ENCODE peak calls at places on chromosomes 2 and 18, in four cellular contexts. Y is A549, W is lung, J is hepatocyte. Z is an unnamed sample.

GRCh38 chr18:10571537-10571936 is 45.7 kb downstream of the NAPG start:
- DNase-seq in Y (no peak), W (peak; percentile 4), J (no peak), Z (no peak)

GRCh38 chr2:6325616-6326015 is 540.1 kb downstream of the CMPK2 start:
- DNase-seq in Y (no peak), W (no peak), J (no peak), Z (no peak)

GRCh38 chr2:241733391-241734207 is 831 bp upstream of the D2HGDH start:
- DNase-seq in Y (no peak), W (peak; percentile 34), J (no peak), Z (no peak)

GRCh38 chr2:55804535-55804934 is 110.9 kb upstream of the PNPT1 start:
- DNase-seq in Y (no peak), W (no peak), J (no peak), Z (no peak)

GRCh38 chr2:130878316-130878715 is 41.6 kb downstream of the ARHGEF4 start:
- DNase-seq in Y (no peak), W (no peak), J (no peak), Z (no peak)

GRCh38 chr2:178331474-178332431 is 119.2 kb downstream of the PRKRA start:
- DNase-seq in Y (no peak), W (no peak), J (peak; percentile 14), Z (no peak)

GRCh38 chr2:173231042-173231441 is 123.6 kb upstream of the CDCA7 start:
- DNase-seq in Y (no peak), W (peak; percentile 65), J (no peak), Z (no peak)

GRCh38 chr2:65186093-65186868 is 41.4 kb upstream of the ACTR2 start:
- DNase-seq in Y (no peak), W (no peak), J (no peak), Z (no peak)

GRCh38 chr18:35732652-35733051 is 151.1 kb downstream of the GALNT1 start:
- DNase-seq in Y (no peak), W (no peak), J (no peak), Z (no peak)

GRCh38 chr2:10911291-10912075 is at the start of gene KCNF1:
- DNase-seq in Y (peak; percentile 83), W (no peak), J (peak; percentile 70), Z (no peak)

GRCh38 chr2:46213906-46214305 is 83.3 kb upstream of the EPAS1 start:
- DNase-seq in Y (no peak), W (no peak), J (no peak), Z (no peak)

DNA sequence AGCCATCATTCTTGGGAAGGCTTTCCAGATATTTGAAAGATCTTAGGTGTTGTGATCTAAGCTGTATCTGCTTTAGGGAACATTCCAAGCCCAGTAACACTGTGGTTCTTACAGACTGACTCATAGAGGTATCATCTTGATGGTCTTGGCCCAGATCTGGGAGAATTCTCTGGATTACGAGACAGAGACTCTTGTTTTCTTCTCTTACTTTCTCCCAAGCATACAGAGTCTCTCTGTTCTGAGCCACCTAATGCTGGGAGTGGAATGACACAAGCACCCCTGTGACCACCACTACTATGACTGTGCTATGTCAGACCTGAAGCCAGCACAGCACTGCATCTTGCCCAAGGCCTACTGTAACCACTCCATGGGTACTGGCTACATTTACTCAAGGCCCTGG is 81.0 kb upstream of the EPAS1 start:
- DNase-seq in Y (no peak), W (no peak), J (no peak), Z (no peak)
- H3K27ac ChIP-seq in Y (no peak overlapping the region), W (no peak overlapping the region), J (no peak overlapping the region), Z (no peak overlapping the region)

GRCh38 chr2:212893216-212893615 is 258.2 kb downstream of the IKZF2 start:
- DNase-seq in Y (no peak), W (no peak), J (no peak), Z (no peak)
- H3K4me1 ChIP-seq in Y (no peaks in the 10 kb centered on the region), W (no peaks in the 10 kb centered on the region), J (no peaks in the 10 kb centered on the region), Z (no peaks in the 10 kb centered on the region)

GRCh38 chr18:32358075-32358474 is 112.6 kb downstream of the GAREM1 start:
- DNase-seq in Y (no peak), W (no peak), J (no peak), Z (no peak)
- H3K4me3 ChIP-seq in Y (no peak overlapping the region), W (no peak overlapping the region), J (no peak overlapping the region), Z (no peak overlapping the region)

GRCh38 chr2:37501121-37501520 is 156.7 kb downstream of the QPCT start:
- DNase-seq in Y (no peak), W (no peak), J (no peak), Z (no peak)

GRCh38 chr2:37506407-37507068 is 162.1 kb downstream of the QPCT start:
- DNase-seq in Y (no peak), W (no peak), J (peak; percentile 8), Z (no peak)

GRCh38 chr2:37507703-37508102 is 163.3 kb downstream of the QPCT start:
- DNase-seq in Y (no peak), W (no peak), J (no peak), Z (no peak)

DNA sequence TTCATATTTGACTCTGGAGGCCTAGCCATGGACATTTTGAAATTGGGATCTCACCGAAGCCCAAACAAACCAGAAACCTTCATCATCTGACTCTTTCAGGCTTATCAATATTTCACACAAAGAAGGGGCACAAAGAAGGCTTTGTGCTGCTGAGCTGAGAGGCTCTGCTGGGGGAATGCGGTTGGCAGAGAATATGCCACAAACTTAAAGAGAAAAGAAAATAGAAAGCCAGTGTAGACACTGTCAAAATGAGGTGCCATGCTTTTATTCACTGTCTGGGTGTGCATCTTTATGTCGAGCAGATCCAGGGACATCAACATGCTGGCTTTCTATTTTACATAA is 162.6 kb downstream of the QPCT start:
- DNase-seq in Y (no peak), W (no peak), J (no peak), Z (no peak)
- H3K27ac ChIP-seq in Y (no peak overlapping the region), W (no peak overlapping the region), J (no peak overlapping the region), Z (no peak overlapping the region)

GRCh38 chr2:168519534-168520308 is 63.6 kb downstream of the CERS6 start:
- DNase-seq in Y (no peak), W (no peak), J (no peak), Z (no peak)

GRCh38 chr2:168517801-168518200 is 61.7 kb downstream of the CERS6 start:
- DNase-seq in Y (no peak), W (no peak), J (no peak), Z (no peak)

GRCh38 chr2:168514692-168515091 is 58.6 kb downstream of the CERS6 start:
- DNase-seq in Y (no peak), W (no peak), J (no peak), Z (no peak)

GRCh38 chr2:168518555-168519066 is 62.5 kb downstream of the CERS6 start:
- DNase-seq in Y (no peak), W (no peak), J (peak; percentile 41), Z (no peak)

GRCh38 chr2:168515502-168515901 is 59.4 kb downstream of the CERS6 start:
- DNase-seq in Y (no peak), W (no peak), J (no peak), Z (no peak)
- H3K4me1 ChIP-seq in Y (peaks cover 9% of the 10 kb centered on the region), W (peaks cover 26% of the 10 kb centered on the region), J (peaks cover 7% of the 10 kb centered on the region), Z (no peaks in the 10 kb centered on the region)

DNA sequence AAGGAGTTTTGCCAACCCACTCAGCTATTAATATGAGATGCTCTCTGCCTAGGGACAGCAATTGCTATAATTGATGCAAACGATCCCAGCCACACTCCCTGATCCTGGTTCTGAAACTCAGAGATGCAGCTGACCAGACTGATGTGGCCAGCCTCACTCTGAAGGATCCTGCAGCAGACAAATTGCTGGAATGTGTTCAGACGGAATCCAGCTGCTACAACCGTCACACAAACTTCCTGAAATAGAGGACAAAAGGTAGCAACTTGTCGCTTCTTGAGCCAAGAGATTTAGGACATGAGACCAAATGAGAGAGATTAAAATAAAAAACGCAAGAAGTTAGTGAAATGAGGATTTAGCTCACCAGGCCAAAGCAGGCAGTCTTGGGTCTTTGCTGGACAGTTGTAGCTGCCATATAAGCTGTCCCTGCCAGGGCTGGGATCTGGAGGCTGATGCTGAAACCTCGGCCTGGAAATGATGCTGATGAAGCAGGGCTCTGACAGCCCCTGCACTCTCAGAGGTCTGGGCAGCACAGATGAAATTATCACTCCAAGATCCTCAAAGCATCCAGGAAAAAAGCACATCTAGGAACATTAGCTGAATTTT is 8.3 kb upstream of the YWHAQ start:
- DNase-seq in Y (no peak), W (no peak), J (no peak), Z (no peak)
- H3K4me3 ChIP-seq in Y (no peak overlapping the region), W (no peak overlapping the region), J (no peak overlapping the region), Z (no peak overlapping the region)